ENCODE peak calls at places on chromosome 4, in seven cellular contexts. M is fibroblast of mammary gland, E is AG09309, Y is fibroblast of the aortic adventitia, B is brain microvascular endothelial cell, P is lower lobe of right lung, Z is right atrium auricular region. X is an unnamed sample.

GRCh38 chr4:8592366-8593267 is at the start of gene CPZ:
- DNase-seq in Z (no peak), B (peak; percentile 32), E (no peak), M (peak; percentile 20), Y (peak; percentile 38), P (no peak), X (peak; percentile 39)

GRCh38 chr4:53734584-53735363 is 143.5 kb upstream of the LNX1 start:
- DNase-seq in Z (no peak), Y (peak; percentile 81), B (peak; percentile 28), E (peak; percentile 46), P (no peak), M (peak; percentile 85), X (peak; percentile 73)

GRCh38 chr4:10783351-10783750 is 98.8 kb upstream of the CLNK start:
- DNase-seq in E (peak; percentile 14), M (peak; percentile 73), Y (peak; percentile 83), B (peak; percentile 71), Z (no peak), P (no peak), X (peak; percentile 66)

GRCh38 chr4:186570193-186570996 is 15.0 kb upstream of the MTNR1A start:
- DNase-seq in M (peak; percentile 19), Z (no peak), B (peak; percentile 68), Y (peak; percentile 46), P (no peak), E (peak; percentile 46), X (peak; percentile 49)

GRCh38 chr4:5796976-5797375 is 86.0 kb downstream of the EVC start:
- DNase-seq in M (no peak), Y (no peak), Z (no peak), E (no peak), P (no peak), B (no peak), X (no peak)

GRCh38 chr4:136495076-136495475 is 1037.2 kb downstream of the PCDH18 start:
- DNase-seq in B (no peak), Y (no peak), P (no peak), Z (no peak), M (no peak), E (no peak), X (no peak)

GRCh38 chr4:101307901-101308300 is 39.4 kb downstream of the PPP3CA start:
- DNase-seq in B (no peak), P (no peak), E (no peak), M (peak; percentile 20), Z (no peak), Y (peak; percentile 16), X (no peak)

GRCh38 chr4:54661156-54661555 is 3.4 kb downstream of the KIT start:
- DNase-seq in Z (no peak), Y (no peak), P (no peak), B (peak; percentile 81), E (peak; percentile 57), M (peak; percentile 91), X (peak; percentile 92)

GRCh38 chr4:143587703-143588102 is 74.2 kb downstream of the SMARCA5 start:
- DNase-seq in E (no peak), Z (no peak), M (peak; percentile 33), B (no peak), P (no peak), Y (peak; percentile 19), X (no peak)

GRCh38 chr4:158182736-158183135 is 9.9 kb upstream of the GASK1B start:
- DNase-seq in B (no peak), Y (no peak), Z (no peak), E (no peak), P (no peak), M (no peak), X (peak; percentile 38)

GRCh38 chr4:34861661-34862060 is 1382.7 kb downstream of the ARAP2 start:
- DNase-seq in E (no peak), Y (no peak), Z (no peak), M (no peak), P (no peak), B (no peak), X (no peak)

GRCh38 chr4:24433515-24434192 is 150.7 kb downstream of the DHX15 start:
- DNase-seq in P (no peak), M (no peak), E (no peak), Y (no peak), Z (no peak), B (no peak), X (no peak)

GRCh38 chr4:98448923-98449322 is 187.7 kb downstream of the RAP1GDS1 start:
- DNase-seq in E (no peak), Y (no peak), Z (no peak), M (no peak), B (no peak), P (no peak), X (no peak)

GRCh38 chr4:76305971-76306881 is at the start of gene STBD1:
- DNase-seq in P (peak; percentile 85), E (peak; percentile 24), Y (peak; percentile 50), M (peak; percentile 59), Z (no peak), B (peak; percentile 29), X (peak; percentile 60)

GRCh38 chr4:150009533-150009932 is 68.7 kb upstream of the DCLK2 start:
- DNase-seq in M (peak; percentile 39), Z (no peak), P (no peak), Y (peak; percentile 57), E (no peak), B (no peak), X (no peak)

GRCh38 chr4:150007512-150007911 is 70.7 kb upstream of the DCLK2 start:
- DNase-seq in M (no peak), B (peak; percentile 87), Y (no peak), Z (no peak), E (peak; percentile 52), P (no peak), X (peak; percentile 95)

GRCh38 chr4:150006197-150006596 is 72.0 kb upstream of the DCLK2 start:
- DNase-seq in Z (no peak), B (no peak), Y (peak; percentile 76), E (no peak), P (no peak), M (peak; percentile 36), X (peak; percentile 75)

GRCh38 chr4:150012851-150013360 is 65.3 kb upstream of the DCLK2 start:
- DNase-seq in M (peak; percentile 33), Y (no peak), B (no peak), Z (no peak), E (no peak), P (no peak), X (no peak)

DNA sequence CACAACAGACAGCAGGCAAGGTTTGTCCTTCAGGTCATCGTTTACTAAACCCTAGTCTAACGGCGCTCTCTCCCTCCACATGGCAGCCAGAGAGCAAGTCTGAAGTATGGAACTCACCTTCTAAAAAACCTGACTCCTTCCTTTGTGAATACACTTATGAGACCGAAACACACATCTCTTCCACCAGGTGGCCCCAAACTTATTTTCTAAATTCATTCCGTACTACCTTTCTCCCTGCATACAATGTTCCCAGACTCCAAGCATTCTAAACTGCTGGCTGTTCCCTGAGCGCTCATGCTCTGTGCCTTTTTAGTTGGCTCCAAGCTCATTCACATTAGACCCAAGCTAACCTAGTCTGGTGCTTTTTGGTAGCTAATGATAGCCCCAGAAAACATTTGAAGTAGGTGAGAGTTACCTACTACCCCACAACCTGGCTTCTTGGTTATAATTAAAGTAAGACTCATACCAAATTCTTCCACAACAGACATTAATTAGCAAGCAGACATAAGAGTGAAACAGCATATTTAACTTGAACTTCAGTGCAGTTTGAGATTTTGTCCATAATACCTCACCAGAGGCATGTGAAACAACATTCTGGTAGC is 67.6 kb upstream of the DCLK2 start:
- DNase-seq in B (peak; percentile 71), M (peak; percentile 74), P (no peak), E (no peak), Z (no peak), Y (peak; percentile 86), X (peak; percentile 75)
- TF ChIP-seq CTCF in B (peak; percentile 63), M (peak; percentile 62), P (peak; percentile 47), E (peak; percentile 49), Z (no peak), Y (peak; percentile 63), X (peak; percentile 71)

GRCh38 chr4:184384056-184384809 is 90.1 kb downstream of the IRF2 start:
- DNase-seq in B (peak; percentile 95), M (peak; percentile 93), P (no peak), E (peak; percentile 79), Z (peak; percentile 73), Y (peak; percentile 98), X (peak; percentile 94)
- H3K4me3 ChIP-seq in B (peak overlapping the region; percentile 46), M (peak overlapping the region; percentile 52), P (peak overlapping the region; percentile 37), E (peak overlapping the region; percentile 39), Z (peak overlapping the region; percentile 3), Y (peak overlapping the region; percentile 58), X (peak overlapping the region; percentile 52)

DNA sequence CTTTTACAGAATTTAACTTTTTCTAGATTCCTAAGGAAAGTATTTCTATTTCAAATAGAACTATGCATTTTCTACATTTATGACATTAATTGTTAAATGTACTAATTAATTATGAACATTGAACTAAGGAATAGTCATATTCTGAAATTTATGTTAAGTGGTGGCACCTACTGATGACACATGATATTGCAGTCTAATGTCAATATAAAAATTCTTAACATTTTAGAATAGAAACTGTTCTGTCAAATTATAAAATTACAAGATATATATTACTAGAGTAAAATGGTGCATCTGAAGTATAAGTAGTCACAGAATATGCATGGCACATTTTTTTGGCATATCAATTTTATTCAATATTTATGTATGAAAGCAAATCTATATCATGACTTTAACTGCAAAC is 40.2 kb upstream of the NDNF start:
- DNase-seq in B (no peak), Z (no peak), Y (no peak), M (no peak), E (no peak), P (no peak), X (no peak)
- TF ChIP-seq CTCF in B (peak; percentile 35), Z (no peak), Y (peak; percentile 47), M (peak; percentile 39), E (peak; percentile 23), P (peak; percentile 50), X (peak; percentile 58)

GRCh38 chr4:650461-650860 is 23.6 kb downstream of the ATP5ME start:
- DNase-seq in Y (no peak), P (peak; percentile 24), Z (no peak), E (no peak), M (no peak), B (no peak), X (no peak)
- H3K4me3 ChIP-seq in Y (no peak overlapping the region), P (no peak overlapping the region), Z (no peak overlapping the region), E (no peak overlapping the region), M (no peak overlapping the region), B (no peak overlapping the region), X (no peak overlapping the region)

GRCh38 chr4:107520368-107520767 is 199.7 kb downstream of the PAPSS1 start:
- DNase-seq in E (no peak), B (no peak), Z (no peak), Y (no peak), M (no peak), P (no peak), X (no peak)

GRCh38 chr4:107518076-107518475 is 202.0 kb downstream of the PAPSS1 start:
- DNase-seq in M (no peak), E (no peak), P (no peak), B (no peak), Y (no peak), Z (no peak), X (no peak)

GRCh38 chr4:107519057-107519456 is 201.0 kb downstream of the PAPSS1 start:
- DNase-seq in Z (no peak), P (no peak), Y (peak; percentile 41), E (no peak), B (peak; percentile 36), M (peak; percentile 41), X (peak; percentile 60)
- TF ChIP-seq CTCF in Z (no peak), P (peak; percentile 41), Y (peak; percentile 39), E (peak; percentile 39), B (peak; percentile 61), M (peak; percentile 48), X (peak; percentile 70)

GRCh38 chr4:23225024-23225423 is 532.3 kb downstream of the GBA3 start:
- DNase-seq in P (no peak), Z (no peak), B (no peak), M (no peak), Y (no peak), E (no peak), X (no peak)

GRCh38 chr4:23225564-23225963 is 532.8 kb downstream of the GBA3 start:
- DNase-seq in B (no peak), E (no peak), Y (no peak), Z (no peak), M (no peak), P (no peak), X (no peak)

GRCh38 chr4:23219779-23220408 is 527.2 kb downstream of the GBA3 start:
- DNase-seq in Z (no peak), E (no peak), B (no peak), P (no peak), Y (no peak), M (no peak), X (no peak)
- H3K4me3 ChIP-seq in Z (no peak overlapping the region), E (no peak overlapping the region), B (no peak overlapping the region), P (no peak overlapping the region), Y (no peak overlapping the region), M (no peak overlapping the region), X (no peak overlapping the region)

X was measured in AG10803.